ENCODE peak calls at places on chromosome 1, in seven cellular contexts. M is MM.1S, G is fibroblast of lung, I is upper lobe of right lung, C is NB4, K is GM12865, Z is nephron progenitor cell. W is an unnamed sample.

GRCh38 chr1:233025156-233025555 is 74.7 kb downstream of the NTPCR start:
- DNase-seq in M (no peak), I (no peak), C (peak; percentile 66), K (peak; percentile 49), Z (peak; percentile 52), G (peak; percentile 33), W (no peak)

GRCh38 chr1:70486676-70487470 is 75.8 kb downstream of the CTH start:
- DNase-seq in Z (no peak), G (peak; percentile 96), C (no peak), K (no peak), M (no peak), I (no peak), W (no peak)

GRCh38 chr1:46065405-46065804 is 67.0 kb downstream of the PIK3R3 start:
- DNase-seq in G (no peak), I (no peak), Z (no peak), C (peak; percentile 36), M (peak; percentile 75), K (peak; percentile 41), W (no peak)

GRCh38 chr1:108686609-108687313 is 5.3 kb upstream of the PRPF38B start:
- DNase-seq in M (no peak), I (no peak), Z (no peak), G (peak; percentile 36), C (no peak), K (no peak), W (no peak)

GRCh38 chr1:181166377-181167196 is 78.1 kb downstream of the IER5 start:
- DNase-seq in K (peak; percentile 83), M (peak; percentile 87), Z (peak; percentile 75), G (peak; percentile 63), C (peak; percentile 84), I (no peak), W (peak; percentile 29)

GRCh38 chr1:78003070-78003751 is 1.5 kb upstream of the DNAJB4 start:
- DNase-seq in Z (no peak), K (no peak), G (no peak), C (peak; percentile 21), I (no peak), M (no peak), W (no peak)

GRCh38 chr1:31674626-31675025 is 29.2 kb downstream of the COL16A1 start:
- DNase-seq in G (no peak), Z (no peak), C (no peak), K (no peak), I (no peak), M (no peak), W (no peak)

GRCh38 chr1:114063544-114063943 is 84.3 kb downstream of the OLFML3 start:
- DNase-seq in M (no peak), K (no peak), C (no peak), Z (no peak), G (no peak), I (no peak), W (no peak)

GRCh38 chr1:85344256-85344694 is 67.8 kb upstream of the BCL10 start:
- DNase-seq in M (no peak), K (peak; percentile 13), I (peak; percentile 71), C (peak; percentile 21), G (peak; percentile 74), Z (peak; percentile 18), W (no peak)

GRCh38 chr1:221874285-221875003 is 132.6 kb upstream of the DUSP10 start:
- DNase-seq in C (peak; percentile 6), I (no peak), Z (no peak), M (no peak), K (no peak), G (peak; percentile 76), W (no peak)

GRCh38 chr1:92262516-92262915 is 36.3 kb downstream of the GLMN start:
- DNase-seq in G (no peak), Z (no peak), C (no peak), I (no peak), K (no peak), M (no peak), W (no peak)

GRCh38 chr1:180177931-180178330 is 23.3 kb downstream of the QSOX1 start:
- DNase-seq in I (peak; percentile 23), C (peak; percentile 61), K (no peak), Z (no peak), M (no peak), G (no peak), W (no peak)

GRCh38 chr1:154860154-154860870 is 9.8 kb downstream of the KCNN3 start:
- DNase-seq in K (peak; percentile 96), Z (no peak), G (no peak), M (peak; percentile 98), C (peak; percentile 62), I (no peak), W (peak; percentile 31)

GRCh38 chr1:171134194-171134924 is 43.7 kb downstream of the FMO3 start:
- DNase-seq in Z (no peak), K (no peak), M (no peak), C (no peak), I (no peak), G (peak; percentile 46), W (no peak)

GRCh38 chr1:63739452-63739851 is 34.4 kb upstream of the ROR1 start:
- DNase-seq in M (no peak), G (no peak), Z (no peak), C (no peak), I (no peak), K (no peak), W (no peak)

GRCh38 chr1:205448540-205449253 is 7.1 kb downstream of the BLACAT1 start:
- DNase-seq in M (no peak), Z (no peak), G (no peak), I (no peak), C (no peak), K (no peak), W (no peak)

GRCh38 chr1:238710697-238711096 is 675.7 kb upstream of the CHRM3 start:
- DNase-seq in Z (no peak), G (no peak), I (no peak), C (peak; percentile 15), K (no peak), M (no peak), W (no peak)
- TF ChIP-seq CTCF in Z (no peak), G (no peak), I (no peak), C (peak; percentile 13), K (no peak), M (peak; percentile 21), W (no peak)

GRCh38 chr1:195608883-195609282 is 999.4 kb downstream of the KCNT2 start:
- DNase-seq in I (no peak), C (no peak), Z (no peak), M (no peak), G (no peak), K (no peak), W (no peak)
- TF ChIP-seq CTCF in I (no peak), C (peak; percentile 14), Z (no peak), M (no peak), G (peak; percentile 25), K (no peak), W (no peak)

GRCh38 chr1:9009438-9010366 is 16.5 kb downstream of the SLC2A7 start:
- DNase-seq in K (peak; percentile 72), I (no peak), M (peak; percentile 48), Z (peak; percentile 60), C (peak; percentile 63), G (peak; percentile 24), W (no peak)
- TF ChIP-seq CTCF in K (peak; percentile 65), I (peak; percentile 39), M (peak; percentile 71), Z (peak; percentile 62), C (peak; percentile 80), G (peak; percentile 69), W (no peak)

GRCh38 chr1:3729594-3730555 is 22.4 kb upstream of the CCDC27 start:
- DNase-seq in G (no peak), Z (no peak), K (no peak), M (no peak), C (no peak), I (no peak), W (no peak)

GRCh38 chr1:3730556-3731247 is 21.5 kb upstream of the CCDC27 start:
- DNase-seq in K (no peak), C (no peak), I (no peak), Z (no peak), G (no peak), M (no peak), W (no peak)

GRCh38 chr1:3725366-3725765 is 26.9 kb upstream of the CCDC27 start:
- DNase-seq in Z (no peak), M (no peak), I (no peak), K (no peak), C (no peak), G (no peak), W (no peak)

GRCh38 chr1:3727825-3728776 is 24.1 kb upstream of the CCDC27 start:
- DNase-seq in Z (no peak), I (no peak), G (no peak), C (no peak), K (no peak), M (no peak), W (no peak)

DNA sequence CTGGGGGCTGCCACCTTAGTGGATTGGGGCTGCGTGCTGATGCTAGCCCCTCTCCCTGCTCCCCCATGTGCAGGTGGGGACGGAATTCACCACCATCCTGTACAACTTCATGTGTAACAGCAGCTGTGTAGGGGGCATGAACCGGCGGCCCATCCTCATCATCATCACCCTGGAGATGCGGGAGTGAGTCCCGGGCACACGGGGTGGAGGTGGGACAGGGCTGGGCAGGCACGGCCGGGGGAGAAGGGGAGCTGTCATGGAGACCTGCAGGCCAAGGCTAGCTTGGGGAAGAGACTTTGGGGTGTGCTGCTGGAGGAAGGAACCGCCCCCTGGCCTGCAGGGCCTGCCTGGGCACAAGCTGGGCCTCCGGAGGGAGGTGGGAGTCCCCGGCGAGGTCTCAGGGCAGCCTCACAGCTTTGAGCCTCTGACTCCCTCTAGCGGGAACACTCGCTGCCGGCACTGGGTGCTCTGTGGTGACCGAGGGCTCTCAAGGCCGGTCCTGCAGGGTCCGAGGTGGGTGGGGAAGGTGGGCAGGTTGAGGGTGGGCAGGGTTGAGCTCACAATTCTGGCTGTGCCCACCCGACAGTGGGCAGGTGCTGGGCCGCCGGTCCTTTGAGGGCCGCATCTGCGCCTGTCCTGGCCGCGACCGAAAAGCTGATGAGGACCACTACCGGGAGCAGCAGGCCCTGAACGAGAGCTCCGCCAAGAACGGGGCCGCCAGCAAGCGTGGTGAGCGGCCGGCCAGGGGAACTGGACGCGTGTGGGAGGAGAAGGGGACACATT is 25.0 kb upstream of the CCDC27 start:
- DNase-seq in I (no peak), Z (peak; percentile 58), C (peak; percentile 77), K (peak; percentile 62), G (no peak), M (no peak), W (no peak)
- TF ChIP-seq CTCF in I (peak; percentile 18), Z (peak; percentile 51), C (peak; percentile 76), K (peak; percentile 51), G (peak; percentile 37), M (no peak), W (no peak)

GRCh38 chr1:157948547-157949152 is 44.8 kb upstream of the KIRREL1 start:
- DNase-seq in M (peak; percentile 74), I (no peak), G (peak; percentile 25), C (peak; percentile 55), Z (peak; percentile 34), K (peak; percentile 46), W (no peak)
- TF ChIP-seq CTCF in M (peak; percentile 88), I (peak; percentile 47), G (peak; percentile 62), C (peak; percentile 36), Z (peak; percentile 54), K (peak; percentile 60), W (peak; percentile 52)

DNA sequence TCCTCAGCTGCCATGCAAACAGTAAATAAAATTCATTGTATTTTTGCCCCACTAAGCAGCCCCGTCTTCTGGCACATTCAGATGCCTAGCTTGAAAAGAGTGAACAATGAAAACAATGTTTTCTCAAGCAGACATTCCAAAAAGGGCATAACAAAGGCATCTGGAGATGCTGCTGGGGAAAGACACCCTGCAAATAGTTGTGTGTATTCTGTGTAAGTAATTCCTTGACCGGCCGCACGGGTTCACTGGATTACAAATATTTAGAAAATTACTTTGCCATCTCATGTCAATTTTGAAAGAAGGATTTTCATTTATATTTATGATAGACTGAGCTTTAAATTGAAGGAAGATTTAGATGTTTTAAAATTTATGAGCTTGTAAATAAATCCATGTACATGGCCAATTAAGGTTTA is 142.2 kb downstream of the SLC45A1 start:
- DNase-seq in G (no peak), C (no peak), Z (no peak), K (no peak), M (no peak), I (no peak), W (no peak)
- TF ChIP-seq CTCF in G (peak; percentile 27), C (no peak), Z (peak; percentile 34), K (no peak), M (no peak), I (no peak), W (no peak)